ENCODE peak calls at places on chromosomes 3 and 15, in nine cellular contexts. A is upper lobe of left lung; J is CD4-positive, alpha-beta T cell; D is astrocyte; O is keratinocyte; W is ovary; H is upper lobe of right lung; E is body of pancreas; F is lung. R is an unnamed sample.

GRCh38 chr3:83063457-83063856 is 1302.0 kb upstream of the GBE1 start:
- DNase-seq in F (no peak), O (no peak), D (peak; percentile 44), H (no peak), J (no peak), W (no peak), A (no peak), E (no peak), R (no peak)

GRCh38 chr15:68769702-68770101 is 51.0 kb downstream of the ANP32A start:
- DNase-seq in J (no peak), D (no peak), F (no peak), A (no peak), E (no peak), H (no peak), W (no peak), O (no peak), R (no peak)

GRCh38 chr3:55486857-55487375 is at the start of gene WNT5A:
- DNase-seq in H (peak; percentile 84), W (peak; percentile 67), O (no peak), E (peak; percentile 57), D (peak; percentile 51), F (no peak), J (no peak), A (peak; percentile 30), R (peak; percentile 87)

GRCh38 chr15:85289677-85290365 is 90.6 kb upstream of the AKAP13 start:
- DNase-seq in E (peak; percentile 77), O (no peak), J (no peak), W (peak; percentile 28), F (peak; percentile 63), A (peak; percentile 70), D (peak; percentile 18), H (no peak), R (peak; percentile 67)

GRCh38 chr3:194333212-194333980 is 17.7 kb downstream of the CPN2 start:
- DNase-seq in A (peak; percentile 79), J (peak; percentile 92), H (peak; percentile 94), E (peak; percentile 84), O (no peak), F (peak; percentile 90), D (peak; percentile 32), W (peak; percentile 90), R (peak; percentile 97)

GRCh38 chr3:48804930-48805329 is 42.7 kb downstream of the PRKAR2A start:
- DNase-seq in E (no peak), F (no peak), J (no peak), H (no peak), A (no peak), W (no peak), O (no peak), D (no peak), R (no peak)

GRCh38 chr15:68418611-68419161 is 13.3 kb downstream of the ITGA11 start:
- DNase-seq in W (no peak), O (no peak), F (no peak), E (no peak), H (no peak), A (no peak), J (no peak), D (peak; percentile 73), R (peak; percentile 42)

GRCh38 chr15:89117790-89118189 is 29.5 kb downstream of the ABHD2 start:
- DNase-seq in O (no peak), D (no peak), H (no peak), E (no peak), A (no peak), F (no peak), J (no peak), W (no peak), R (no peak)

GRCh38 chr3:33419948-33420347 is 20.3 kb downstream of the UBP1 start:
- DNase-seq in F (no peak), H (no peak), E (no peak), O (no peak), W (no peak), A (no peak), D (no peak), J (no peak), R (no peak)

GRCh38 chr15:68552773-68553172 is 26.0 kb upstream of the CORO2B start:
- DNase-seq in D (no peak), F (peak; percentile 27), W (no peak), J (no peak), O (no peak), A (no peak), H (no peak), E (no peak), R (no peak)

GRCh38 chr3:27358372-27358771 is 10.8 kb downstream of the NEK10 start:
- DNase-seq in A (no peak), O (no peak), E (no peak), W (no peak), F (no peak), J (no peak), H (no peak), D (no peak), R (no peak)

GRCh38 chr3:184786271-184787010 is 25.5 kb upstream of the VPS8 start:
- DNase-seq in H (no peak), A (peak; percentile 73), O (no peak), D (peak; percentile 67), W (peak; percentile 42), J (no peak), E (no peak), F (no peak), R (no peak)

GRCh38 chr3:68007621-68008226 is 353.3 kb upstream of the SUCLG2 start:
- DNase-seq in A (no peak), W (no peak), J (peak; percentile 13), O (no peak), H (no peak), E (peak; percentile 13), F (no peak), D (no peak), R (peak; percentile 84)

GRCh38 chr3:66565301-66565700 is 64.5 kb upstream of the LRIG1 start:
- DNase-seq in W (no peak), J (no peak), F (no peak), D (peak; percentile 34), A (no peak), O (no peak), H (no peak), E (no peak), R (no peak)

GRCh38 chr15:101600024-101600423 is 52.2 kb downstream of the TM2D3 start:
- DNase-seq in O (no peak), W (no peak), A (no peak), H (no peak), D (no peak), F (no peak), E (no peak), J (no peak), R (no peak)

GRCh38 chr3:72950801-72951200 is 45.8 kb upstream of the PPP4R2 start:
- DNase-seq in F (no peak), W (no peak), E (no peak), O (no peak), D (no peak), J (no peak), A (no peak), H (no peak), R (no peak)

GRCh38 chr3:108599677-108600409 is 10.3 kb downstream of the DZIP3 start:
- DNase-seq in E (no peak), F (no peak), W (no peak), D (no peak), H (no peak), J (no peak), O (no peak), A (no peak), R (no peak)

GRCh38 chr15:25189551-25189950 is 234.8 kb downstream of the SNRPN start:
- DNase-seq in A (no peak), E (no peak), W (no peak), D (no peak), O (no peak), J (no peak), H (no peak), F (no peak), R (no peak)
- H3K9me3 ChIP-seq in A (peaks cover 74% of the 10 kb centered on the region), E (no peaks in the 10 kb centered on the region), W (peaks cover 22% of the 10 kb centered on the region), D (peaks cover 25% of the 10 kb centered on the region), O (peaks cover 26% of the 10 kb centered on the region), J (peaks cover 8% of the 10 kb centered on the region), H (no peaks in the 10 kb centered on the region), F (no peaks in the 10 kb centered on the region), R (no peaks in the 10 kb centered on the region)

GRCh38 chr15:25089577-25089976 is 134.8 kb downstream of the SNRPN start:
- DNase-seq in D (no peak), W (no peak), E (no peak), H (no peak), A (no peak), J (no peak), O (no peak), F (no peak), R (peak; percentile 25)
- H3K9me3 ChIP-seq in D (peaks cover 32% of the 10 kb centered on the region), W (peaks cover 98% of the 10 kb centered on the region), E (no peaks in the 10 kb centered on the region), H (peaks cover 80% of the 10 kb centered on the region), A (peaks cover 100% of the 10 kb centered on the region), J (peaks cover 95% of the 10 kb centered on the region), O (peaks cover 32% of the 10 kb centered on the region), F (peaks cover 4% of the 10 kb centered on the region), R (peaks cover 19% of the 10 kb centered on the region)

GRCh38 chr15:27574541-27575054 is 524.5 kb downstream of the OCA2 start:
- DNase-seq in W (no peak), D (no peak), O (no peak), J (no peak), E (peak; percentile 57), F (no peak), H (no peak), A (no peak), R (no peak)

GRCh38 chr15:27576576-27576975 is 522.5 kb downstream of the OCA2 start:
- DNase-seq in E (no peak), D (no peak), O (no peak), H (no peak), F (no peak), W (no peak), J (no peak), A (no peak), R (no peak)

GRCh38 chr15:27579738-27580137 is 519.4 kb downstream of the OCA2 start:
- DNase-seq in J (no peak), O (no peak), W (no peak), H (no peak), A (no peak), E (no peak), D (no peak), F (no peak), R (no peak)

GRCh38 chr15:27570746-27571145 is 528.4 kb downstream of the OCA2 start:
- DNase-seq in E (no peak), W (no peak), A (no peak), D (no peak), J (no peak), F (no peak), O (no peak), H (no peak), R (no peak)

DNA sequence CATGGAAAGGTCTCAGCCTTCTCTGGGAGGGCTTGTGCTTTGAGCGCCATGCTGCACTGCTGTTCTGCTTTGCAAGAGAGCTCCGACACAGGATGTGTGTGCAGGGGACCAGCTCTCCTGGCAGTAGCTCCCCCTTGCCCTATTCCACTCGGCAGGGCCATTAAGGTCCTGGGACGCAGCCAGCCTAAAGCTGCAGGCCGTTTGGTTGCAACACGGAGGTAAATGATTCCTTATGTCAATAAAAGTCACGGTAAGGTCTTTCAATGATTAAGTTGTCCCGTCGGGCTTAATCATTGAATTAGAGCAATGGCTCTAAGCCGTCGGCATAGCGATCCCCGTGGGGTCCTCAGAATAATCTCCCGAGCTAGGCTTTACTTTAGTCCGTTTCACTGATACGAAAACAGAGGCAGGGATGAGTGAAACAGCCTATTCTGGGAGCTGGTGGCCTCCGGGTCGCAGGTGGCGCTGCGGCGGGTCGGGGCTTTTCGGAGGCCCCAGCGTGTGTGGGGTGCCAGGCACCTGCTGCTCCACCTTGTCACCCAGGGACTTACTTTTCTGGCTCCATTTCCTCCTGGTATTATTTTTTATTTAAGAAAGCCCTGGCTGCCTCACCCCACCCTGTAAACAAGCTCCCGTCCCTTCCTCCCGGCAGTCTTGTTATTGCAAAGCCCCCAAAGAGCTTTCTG is 525.2 kb downstream of the OCA2 start:
- DNase-seq in E (peak; percentile 53), J (no peak), W (no peak), A (no peak), H (no peak), O (no peak), F (no peak), D (no peak), R (no peak)
- H3K9me3 ChIP-seq in E (no peaks in the 10 kb centered on the region), J (peaks cover 4% of the 10 kb centered on the region), W (no peaks in the 10 kb centered on the region), A (no peaks in the 10 kb centered on the region), H (no peaks in the 10 kb centered on the region), O (peaks cover 3% of the 10 kb centered on the region), F (no peaks in the 10 kb centered on the region), D (peaks cover 7% of the 10 kb centered on the region), R (no peaks in the 10 kb centered on the region)

GRCh38 chr3:101791778-101792177 is 12.8 kb downstream of the NXPE3 start:
- DNase-seq in D (no peak), H (no peak), F (no peak), J (no peak), E (no peak), A (no peak), O (no peak), W (no peak), R (no peak)
- H3K9me3 ChIP-seq in D (no peaks in the 10 kb centered on the region), H (peaks cover 9% of the 10 kb centered on the region), F (no peaks in the 10 kb centered on the region), J (no peaks in the 10 kb centered on the region), E (no peaks in the 10 kb centered on the region), A (peaks cover 5% of the 10 kb centered on the region), O (no peaks in the 10 kb centered on the region), W (no peaks in the 10 kb centered on the region), R (peaks cover 10% of the 10 kb centered on the region)

R was measured in endodermal cell.